ENCODE peak calls at places on chromosomes 6 and 20, in four cellular contexts. U is GM12864, Y is nucleus accumbens, M is NCI-H345. B is an unnamed sample.

GRCh38 chr20:36101201-36101600 is 53.3 kb upstream of the EPB41L1 start:
- DNase-seq in Y (no peak), M (peak; percentile 66), U (no peak), B (no peak)

GRCh38 chr6:151154418-151154817 is 85.3 kb upstream of the AKAP12 start:
- DNase-seq in U (no peak), Y (no peak), M (no peak), B (no peak)

GRCh38 chr20:63917811-63918210 is 22.9 kb downstream of the DNAJC5 start:
- DNase-seq in M (no peak), U (no peak), Y (peak; percentile 23), B (no peak)

GRCh38 chr6:27312146-27312949 is at the start of gene POM121L2:
- DNase-seq in M (peak; percentile 86), Y (no peak), U (no peak), B (peak; percentile 59)

GRCh38 chr6:12208190-12208589 is 82.0 kb upstream of the EDN1 start:
- DNase-seq in U (no peak), M (no peak), Y (no peak), B (no peak)

GRCh38 chr6:108260126-108260808 is 573 bp downstream of the SNX3 start:
- DNase-seq in M (peak; percentile 54), U (no peak), Y (no peak), B (peak; percentile 45)

GRCh38 chr20:17525650-17526049 is 5.5 kb downstream of the BFSP1 start:
- DNase-seq in Y (peak; percentile 23), U (no peak), M (peak; percentile 36), B (no peak)

GRCh38 chr20:46207783-46208182 is 89.7 kb downstream of the CD40 start:
- DNase-seq in U (no peak), M (no peak), Y (no peak), B (no peak)

GRCh38 chr6:36984581-36985383 is 1.2 kb downstream of the MTCH1 start:
- DNase-seq in U (no peak), M (no peak), Y (no peak), B (no peak)

GRCh38 chr6:150025201-150025917 is at the start of gene RAET1L:
- DNase-seq in Y (no peak), U (no peak), M (no peak), B (no peak)

GRCh38 chr6:129621252-129621651 is 88.7 kb downstream of the ARHGAP18 start:
- DNase-seq in Y (no peak), M (no peak), U (no peak), B (no peak)

GRCh38 chr6:14728396-14729024 is 517.4 kb upstream of the JARID2 start:
- DNase-seq in Y (no peak), U (no peak), M (no peak), B (no peak)

GRCh38 chr6:11648889-11649288 is 111.3 kb downstream of the TMEM170B start:
- DNase-seq in U (no peak), Y (no peak), M (no peak), B (no peak)

GRCh38 chr20:35135867-35136586 is 11.1 kb downstream of the EDEM2 start:
- DNase-seq in U (no peak), Y (no peak), M (no peak), B (no peak)

GRCh38 chr20:35700625-35701148 is 1.5 kb downstream of the ROMO1 start:
- DNase-seq in Y (no peak), U (no peak), M (no peak), B (no peak)

GRCh38 chr6:157187182-157188093 is 135.9 kb downstream of the TMEM242 start:
- DNase-seq in M (peak; percentile 94), U (no peak), Y (peak; percentile 56), B (peak; percentile 73)

GRCh38 chr6:77401231-77401630 is 62.1 kb downstream of the HTR1B start:
- DNase-seq in M (no peak), U (no peak), Y (no peak), B (no peak)

GRCh38 chr6:75199856-75200255 is 6.0 kb downstream of the COL12A1 start:
- DNase-seq in M (no peak), U (no peak), Y (no peak), B (no peak)

GRCh38 chr6:159762681-159763293 is 942 bp downstream of the ACAT2 start:
- DNase-seq in M (peak; percentile 4), U (peak; percentile 13), Y (no peak), B (peak; percentile 41)

GRCh38 chr20:24389686-24390085 is 79.7 kb upstream of the SYNDIG1 start:
- DNase-seq in U (no peak), M (no peak), Y (no peak), B (no peak)